ENCODE peak calls at places on chromosomes 2 and 18, in seven cellular contexts. One of them, this sample, is unnamed. For H3K4me1, the result is how much of the 10 kb centered on the place peaks cover.

GRCh38 chr2:26772064-26773001 is 8.2 kb downstream of the SLC35F6 start:
- DNase-seq in H1: no peak
- DNase-seq in HepG2: peak
- DNase-seq in GM12878: no peak
- DNase-seq in K562: peak
- DNase-seq in SK-N-SH: peak
- DNase-seq in HCT116: no peak
- DNase-seq in this sample: no peak

GRCh38 chr2:19835818-19836281 is 65.9 kb downstream of the TTC32 start:
- DNase-seq in HCT116: no peak
- DNase-seq in SK-N-SH: no peak
- DNase-seq in HepG2: no peak
- DNase-seq in H1: no peak
- DNase-seq in GM12878: no peak
- DNase-seq in K562: no peak
- DNase-seq in this sample: no peak

GRCh38 chr2:40279001-40279400 is 172.9 kb downstream of the SLC8A1 start:
- DNase-seq in HepG2: no peak
- DNase-seq in K562: no peak
- DNase-seq in HCT116: no peak
- DNase-seq in H1: no peak
- DNase-seq in SK-N-SH: no peak
- DNase-seq in GM12878: no peak
- DNase-seq in this sample: no peak

GRCh38 chr2:216366777-216367465 is 5.4 kb downstream of the MARCHF4 start:
- DNase-seq in GM12878: no peak
- DNase-seq in SK-N-SH: no peak
- DNase-seq in K562: no peak
- DNase-seq in H1: no peak
- DNase-seq in HCT116: no peak
- DNase-seq in HepG2: no peak
- DNase-seq in this sample: no peak

GRCh38 chr18:74803117-74803516 is 205.4 kb downstream of the ZNF407 start:
- DNase-seq in K562: no peak
- DNase-seq in HCT116: no peak
- DNase-seq in SK-N-SH: no peak
- DNase-seq in GM12878: no peak
- DNase-seq in HepG2: no peak
- DNase-seq in H1: no peak
- DNase-seq in this sample: no peak

GRCh38 chr2:188897096-188897495 is 77.1 kb upstream of the COL3A1 start:
- DNase-seq in HCT116: no peak
- DNase-seq in K562: no peak
- DNase-seq in SK-N-SH: no peak
- DNase-seq in H1: no peak
- DNase-seq in GM12878: no peak
- DNase-seq in HepG2: no peak
- DNase-seq in this sample: no peak

GRCh38 chr2:236568068-236568921 is 1.3 kb upstream of the ACKR3 start:
- DNase-seq in GM12878: no peak
- DNase-seq in HCT116: no peak
- DNase-seq in HepG2: no peak
- DNase-seq in K562: no peak
- DNase-seq in H1: no peak
- DNase-seq in SK-N-SH: peak
- DNase-seq in this sample: no peak

GRCh38 chr2:29603341-29603740 is 318.0 kb downstream of the ALK start:
- DNase-seq in SK-N-SH: no peak
- DNase-seq in H1: peak
- DNase-seq in K562: no peak
- DNase-seq in HCT116: no peak
- DNase-seq in HepG2: no peak
- DNase-seq in GM12878: no peak
- DNase-seq in this sample: peak

GRCh38 chr2:74991977-74992376 is 33.5 kb downstream of the POLE4 start:
- DNase-seq in HCT116: no peak
- DNase-seq in H1: no peak
- DNase-seq in K562: no peak
- DNase-seq in HepG2: no peak
- DNase-seq in GM12878: no peak
- DNase-seq in SK-N-SH: no peak
- DNase-seq in this sample: no peak

GRCh38 chr2:120736955-120737801 is 1.5 kb downstream of the GLI2 start:
- DNase-seq in GM12878: no peak
- DNase-seq in K562: no peak
- DNase-seq in SK-N-SH: peak
- DNase-seq in HepG2: no peak
- DNase-seq in H1: peak
- DNase-seq in HCT116: no peak
- DNase-seq in this sample: peak

GRCh38 chr2:190342601-190343000 is 788 bp upstream of the INPP1 start:
- DNase-seq in HCT116: no peak
- DNase-seq in GM12878: no peak
- DNase-seq in H1: no peak
- DNase-seq in K562: no peak
- DNase-seq in SK-N-SH: no peak
- DNase-seq in HepG2: no peak
- DNase-seq in this sample: no peak

GRCh38 chr2:64606495-64607363 is 47.0 kb downstream of the SERTAD2 start:
- DNase-seq in HepG2: peak
- DNase-seq in GM12878: peak
- DNase-seq in K562: peak
- DNase-seq in H1: no peak
- DNase-seq in SK-N-SH: no peak
- DNase-seq in HCT116: no peak
- DNase-seq in this sample: no peak

GRCh38 chr2:181991171-181991885 is 5.7 kb downstream of the PPP1R1C start:
- DNase-seq in GM12878: peak
- DNase-seq in HCT116: no peak
- DNase-seq in HepG2: no peak
- DNase-seq in H1: no peak
- DNase-seq in SK-N-SH: no peak
- DNase-seq in K562: no peak
- DNase-seq in this sample: no peak

GRCh38 chr2:237996041-237996593 is 29.3 kb downstream of the UBE2F start:
- DNase-seq in GM12878: no peak
- DNase-seq in H1: no peak
- DNase-seq in K562: no peak
- DNase-seq in HepG2: no peak
- DNase-seq in HCT116: no peak
- DNase-seq in SK-N-SH: no peak
- DNase-seq in this sample: no peak

GRCh38 chr2:177172034-177172880 is 40.3 kb upstream of the HNRNPA3 start:
- DNase-seq in SK-N-SH: no peak
- DNase-seq in K562: no peak
- DNase-seq in GM12878: no peak
- DNase-seq in H1: no peak
- DNase-seq in HCT116: peak
- DNase-seq in HepG2: peak
- DNase-seq in this sample: no peak

GRCh38 chr2:42886921-42887320 is 94.5 kb upstream of the HAAO start:
- DNase-seq in GM12878: no peak
- DNase-seq in SK-N-SH: no peak
- DNase-seq in HCT116: no peak
- DNase-seq in HepG2: no peak
- DNase-seq in K562: no peak
- DNase-seq in H1: no peak
- DNase-seq in this sample: no peak

GRCh38 chr2:42893047-42893758 is 100.8 kb upstream of the HAAO start:
- DNase-seq in K562: no peak
- DNase-seq in GM12878: no peak
- DNase-seq in HCT116: no peak
- DNase-seq in SK-N-SH: no peak
- DNase-seq in HepG2: peak
- DNase-seq in H1: no peak
- DNase-seq in this sample: no peak

GRCh38 chr2:42888321-42888720 is 95.9 kb upstream of the HAAO start:
- DNase-seq in K562: no peak
- DNase-seq in HepG2: no peak
- DNase-seq in GM12878: no peak
- DNase-seq in H1: no peak
- DNase-seq in HCT116: no peak
- DNase-seq in SK-N-SH: no peak
- DNase-seq in this sample: no peak

GRCh38 chr2:42888846-42889245 is 96.5 kb upstream of the HAAO start:
- DNase-seq in HCT116: no peak
- DNase-seq in K562: no peak
- DNase-seq in SK-N-SH: no peak
- DNase-seq in GM12878: no peak
- DNase-seq in HepG2: no peak
- DNase-seq in H1: no peak
- DNase-seq in this sample: peak
- TF ChIP-seq YY1 in HCT116: no peak
- TF ChIP-seq YY1 in K562: no peak
- TF ChIP-seq YY1 in SK-N-SH: no peak
- TF ChIP-seq YY1 in GM12878: no peak
- TF ChIP-seq YY1 in HepG2: no peak
- TF ChIP-seq YY1 in H1: no peak
- TF ChIP-seq YY1 in this sample: no peak

GRCh38 chr2:130391058-130391871 is 35.4 kb downstream of the PTPN18 start:
- DNase-seq in HepG2: peak
- DNase-seq in K562: peak
- DNase-seq in HCT116: peak
- DNase-seq in H1: no peak
- DNase-seq in SK-N-SH: peak
- DNase-seq in GM12878: no peak
- DNase-seq in this sample: no peak

GRCh38 chr2:130393318-130393910 is 37.6 kb downstream of the PTPN18 start:
- DNase-seq in K562: no peak
- DNase-seq in GM12878: no peak
- DNase-seq in SK-N-SH: no peak
- DNase-seq in H1: no peak
- DNase-seq in HepG2: no peak
- DNase-seq in HCT116: no peak
- DNase-seq in this sample: no peak

GRCh38 chr2:130390460-130391057 is 34.7 kb downstream of the PTPN18 start:
- DNase-seq in K562: no peak
- DNase-seq in GM12878: no peak
- DNase-seq in HepG2: no peak
- DNase-seq in H1: no peak
- DNase-seq in SK-N-SH: no peak
- DNase-seq in HCT116: no peak
- DNase-seq in this sample: no peak

GRCh38 chr2:130389783-130390182 is 33.9 kb downstream of the PTPN18 start:
- DNase-seq in H1: no peak
- DNase-seq in GM12878: no peak
- DNase-seq in K562: no peak
- DNase-seq in HepG2: no peak
- DNase-seq in SK-N-SH: no peak
- DNase-seq in HCT116: no peak
- DNase-seq in this sample: no peak

DNA sequence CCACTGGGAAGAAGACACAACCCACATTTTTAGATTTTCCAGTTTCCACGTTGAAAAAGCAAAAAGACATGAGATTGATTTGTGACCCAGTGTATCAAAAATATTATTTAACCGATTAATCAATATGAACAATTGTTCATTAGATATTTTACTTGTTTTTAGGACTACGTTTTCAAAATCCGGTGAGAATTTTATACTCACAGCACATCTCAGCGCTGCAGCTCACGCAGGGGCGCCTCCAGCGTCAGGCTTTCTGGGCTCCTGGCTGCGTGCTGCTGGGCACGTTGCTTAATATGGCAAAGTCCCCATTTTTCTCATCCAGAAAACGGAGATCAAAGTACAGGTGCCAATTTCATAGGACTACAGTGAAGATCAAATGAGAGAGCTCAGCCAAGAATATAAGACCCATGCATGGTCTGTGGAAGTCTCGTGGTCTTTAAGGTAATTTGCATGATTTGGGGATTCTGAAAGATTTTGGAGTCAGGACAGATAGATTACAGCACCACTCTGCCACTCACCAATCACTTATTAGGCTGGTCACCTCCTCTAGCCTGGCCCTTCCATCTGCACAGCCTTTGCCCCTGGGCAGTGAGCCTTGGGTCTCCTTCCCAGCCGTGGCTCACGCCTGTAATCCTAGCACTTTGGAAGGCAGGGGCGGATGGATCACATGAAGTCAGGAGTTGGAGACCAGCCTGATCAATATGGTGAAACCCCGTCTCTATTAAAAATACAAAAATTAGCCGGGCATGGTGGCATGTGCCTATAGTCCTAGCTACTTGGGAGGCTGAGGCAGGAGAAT is 36.2 kb downstream of the PTPN18 start:
- DNase-seq in GM12878: no peak
- DNase-seq in SK-N-SH: peak
- DNase-seq in HepG2: peak
- DNase-seq in HCT116: no peak
- DNase-seq in H1: no peak
- DNase-seq in K562: no peak
- DNase-seq in this sample: no peak
- H3K9ac ChIP-seq in GM12878: peak
- H3K9ac ChIP-seq in SK-N-SH: peak
- H3K9ac ChIP-seq in HepG2: peak
- H3K9ac ChIP-seq in HCT116: peak
- H3K9ac ChIP-seq in H1: no peak
- H3K9ac ChIP-seq in K562: peak
- H3K9ac ChIP-seq in this sample: peak

GRCh38 chr18:48138211-48138610 is 207.8 kb upstream of the SMAD2 start:
- DNase-seq in HepG2: no peak
- DNase-seq in SK-N-SH: no peak
- DNase-seq in H1: no peak
- DNase-seq in K562: no peak
- DNase-seq in GM12878: no peak
- DNase-seq in HCT116: no peak
- DNase-seq in this sample: no peak
- H3K4me1 ChIP-seq in HepG2: under half
- H3K4me1 ChIP-seq in SK-N-SH: under half
- H3K4me1 ChIP-seq in H1: under half
- H3K4me1 ChIP-seq in K562: under half
- H3K4me1 ChIP-seq in GM12878: under half
- H3K4me1 ChIP-seq in HCT116: under half
- H3K4me1 ChIP-seq in this sample: under half

DNA sequence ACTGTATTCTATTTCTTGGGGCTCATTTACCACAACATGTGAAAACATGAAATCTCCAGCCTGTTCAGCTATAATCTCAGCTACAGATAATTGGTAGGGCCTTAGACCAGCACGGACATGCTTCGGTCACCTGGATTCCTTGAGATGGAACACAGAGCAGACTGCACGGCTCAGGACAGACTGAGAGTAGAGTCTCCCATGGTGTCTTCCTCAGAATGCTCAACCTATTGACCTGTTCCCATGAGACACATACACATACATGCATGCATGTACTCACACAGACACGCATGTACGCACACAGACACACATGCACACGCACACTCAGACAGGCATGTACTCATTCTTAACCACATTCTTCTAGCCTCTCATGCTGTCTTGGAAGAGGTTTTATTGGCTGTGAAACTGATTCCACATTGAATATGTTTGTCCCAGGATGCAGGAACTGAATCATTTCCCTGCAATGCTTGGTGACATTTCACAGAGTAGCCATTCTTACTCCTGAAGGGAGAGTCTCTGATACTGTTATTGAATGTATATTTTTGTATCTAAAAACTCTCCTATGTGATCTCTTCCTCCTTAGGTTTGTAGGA is 23.5 kb upstream of the BZW1 start:
- DNase-seq in H1: no peak
- DNase-seq in SK-N-SH: no peak
- DNase-seq in K562: no peak
- DNase-seq in GM12878: no peak
- DNase-seq in HepG2: no peak
- DNase-seq in HCT116: no peak
- DNase-seq in this sample: no peak
- TF ChIP-seq YY1 in H1: no peak
- TF ChIP-seq YY1 in SK-N-SH: no peak
- TF ChIP-seq YY1 in K562: no peak
- TF ChIP-seq YY1 in GM12878: no peak
- TF ChIP-seq YY1 in HepG2: no peak
- TF ChIP-seq YY1 in HCT116: no peak
- TF ChIP-seq YY1 in this sample: no peak

This sample was measured in NT2/D1.